ENCODE peak calls at places on chromosome 3, in seven cellular contexts. I is AG10803, H is MM.1S, L is A673, W is thoracic aorta, V is lower leg skin, S is transverse colon. Q is an unnamed sample.

GRCh38 chr3:188522115-188522514 is 368.2 kb downstream of the LPP start:
- DNase-seq in I (no peak), S (no peak), L (no peak), W (no peak), H (no peak), V (no peak), Q (no peak)

GRCh38 chr3:49998326-49998725 is 58.4 kb downstream of the RBM6 start:
- DNase-seq in W (no peak), S (no peak), I (peak), H (no peak), V (no peak), L (peak), Q (peak)

GRCh38 chr3:141231923-141232861 is 567 bp downstream of the PXYLP1 start:
- DNase-seq in H (peak), W (no peak), L (peak), V (no peak), S (peak), I (no peak), Q (no peak)

GRCh38 chr3:98814799-98815450 is 51.8 kb downstream of the ST3GAL6 start:
- DNase-seq in I (peak), W (no peak), L (no peak), H (no peak), S (no peak), V (no peak), Q (peak)

GRCh38 chr3:97952280-97952679 is 20.0 kb downstream of the RIOX2 start:
- DNase-seq in H (no peak), W (no peak), S (peak), V (peak), L (no peak), I (peak), Q (peak)

GRCh38 chr3:188584958-188585689 is 431.2 kb downstream of the LPP start:
- DNase-seq in V (no peak), H (no peak), I (no peak), W (no peak), S (no peak), L (peak), Q (peak)

GRCh38 chr3:33119891-33120290 is 6.1 kb downstream of the CRTAP start:
- DNase-seq in L (no peak), I (no peak), V (no peak), W (no peak), H (no peak), S (no peak), Q (no peak)

GRCh38 chr3:55485208-55485791 is 1.8 kb downstream of the WNT5A start:
- DNase-seq in V (no peak), W (no peak), L (peak), S (peak), H (peak), I (peak), Q (peak)

GRCh38 chr3:110550511-110550910 is 521.1 kb upstream of the NECTIN3 start:
- DNase-seq in H (no peak), S (no peak), V (no peak), L (no peak), W (no peak), I (no peak), Q (no peak)

GRCh38 chr3:37216597-37217097 is 42.3 kb upstream of the LRRFIP2 start:
- DNase-seq in W (no peak), S (no peak), I (no peak), L (no peak), V (no peak), H (no peak), Q (no peak)

GRCh38 chr3:58260261-58260731 is 22.7 kb downstream of the ABHD6 start:
- DNase-seq in S (no peak), L (no peak), V (no peak), H (no peak), I (peak), W (no peak), Q (peak)

GRCh38 chr3:114454592-114455251 is 160.9 kb downstream of the TIGIT start:
- DNase-seq in L (peak), H (no peak), I (peak), V (no peak), W (no peak), S (no peak), Q (peak)

GRCh38 chr3:112817271-112817670 is 29.4 kb downstream of the CD200R1L start:
- DNase-seq in V (no peak), L (no peak), S (no peak), W (no peak), H (no peak), I (peak), Q (no peak)

GRCh38 chr3:181941250-181941649 is 229.5 kb downstream of the SOX2 start:
- DNase-seq in S (no peak), H (peak), V (no peak), W (no peak), I (no peak), L (peak), Q (no peak)

GRCh38 chr3:19216669-19217337 is 68.5 kb downstream of the KCNH8 start:
- DNase-seq in W (no peak), H (no peak), L (no peak), V (no peak), S (peak), I (no peak), Q (no peak)

GRCh38 chr3:169811606-169812123 is 1.0 kb upstream of the LRRIQ4 start:
- DNase-seq in L (peak), W (no peak), I (peak), H (no peak), V (no peak), S (no peak), Q (peak)

GRCh38 chr3:105752791-105753415 is 115.9 kb downstream of the CBLB start:
- DNase-seq in I (no peak), L (no peak), V (no peak), S (peak), W (no peak), H (peak), Q (peak)

GRCh38 chr3:65230251-65231140 is 542.7 kb upstream of the ADAMTS9 start:
- DNase-seq in S (no peak), I (no peak), W (no peak), H (no peak), L (no peak), V (no peak), Q (peak)

DNA sequence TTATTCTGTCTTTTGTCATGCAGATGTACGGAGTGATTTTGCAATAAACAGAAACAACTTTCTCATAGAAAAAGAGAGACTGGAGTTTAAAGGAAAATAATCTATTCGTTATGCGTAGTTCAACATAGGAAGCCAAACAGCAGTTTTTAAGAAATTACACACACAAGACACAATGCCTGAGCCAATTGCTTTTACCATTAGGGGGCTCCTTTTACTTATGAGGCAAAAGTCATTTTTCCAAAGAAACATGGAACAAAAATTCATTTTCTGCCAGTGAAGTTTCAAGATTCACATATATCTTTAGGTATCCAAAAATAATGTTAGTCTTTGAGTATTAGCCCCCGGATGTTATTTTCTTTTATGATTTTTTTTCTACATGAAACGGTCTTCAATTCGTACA is 10.7 kb downstream of the CNTN6 start:
- DNase-seq in L (peak), I (no peak), V (no peak), H (no peak), W (no peak), S (no peak), Q (no peak)
- TF ChIP-seq CTCF in L (peak), I (peak), V (no peak), H (no peak), W (no peak), S (no peak), Q (peak)

DNA sequence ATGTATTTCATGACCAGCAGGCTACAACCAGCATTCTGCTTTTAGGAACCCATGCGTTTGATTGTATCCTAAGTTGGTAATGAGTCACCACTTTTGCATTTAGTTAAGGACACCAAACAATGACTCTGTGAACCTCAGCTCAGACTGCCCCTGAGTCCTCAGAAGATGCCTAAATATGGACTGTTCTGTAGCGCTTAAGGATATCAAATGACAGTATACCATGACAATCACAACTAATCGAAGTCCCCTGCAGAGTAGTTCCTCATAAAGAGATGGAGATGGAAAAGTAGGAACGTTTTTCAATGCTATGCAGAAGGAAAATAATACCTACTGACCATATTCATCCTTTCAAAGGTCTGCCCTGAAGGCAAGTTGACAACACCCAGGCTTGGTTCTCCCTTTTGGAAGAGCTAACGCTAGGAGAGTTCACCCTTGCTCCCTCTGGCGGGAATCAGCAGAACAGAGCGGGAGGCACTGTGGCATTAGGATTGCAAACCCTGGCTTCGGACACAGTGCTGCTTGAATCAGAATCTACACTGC is 508.6 kb downstream of the FHIT start:
- DNase-seq in W (no peak), I (peak), L (no peak), S (no peak), H (no peak), V (no peak), Q (no peak)
- H3K4me3 ChIP-seq in W (no peak), I (no peak), L (no peak), S (no peak), H (no peak), V (no peak), Q (no peak)

GRCh38 chr3:140205598-140205997 is 270.6 kb downstream of the CLSTN2 start:
- DNase-seq in H (no peak), S (no peak), I (no peak), W (no peak), L (no peak), V (no peak), Q (no peak)

GRCh38 chr3:140207541-140207940 is 272.6 kb downstream of the CLSTN2 start:
- DNase-seq in W (no peak), S (no peak), V (no peak), I (no peak), L (no peak), H (no peak), Q (no peak)

GRCh38 chr3:140203510-140203909 is 268.5 kb downstream of the CLSTN2 start:
- DNase-seq in V (no peak), L (no peak), H (no peak), W (no peak), I (no peak), S (no peak), Q (no peak)

GRCh38 chr3:140204271-140204984 is 269.4 kb downstream of the CLSTN2 start:
- DNase-seq in L (no peak), V (no peak), W (no peak), H (no peak), I (no peak), S (no peak), Q (no peak)

DNA sequence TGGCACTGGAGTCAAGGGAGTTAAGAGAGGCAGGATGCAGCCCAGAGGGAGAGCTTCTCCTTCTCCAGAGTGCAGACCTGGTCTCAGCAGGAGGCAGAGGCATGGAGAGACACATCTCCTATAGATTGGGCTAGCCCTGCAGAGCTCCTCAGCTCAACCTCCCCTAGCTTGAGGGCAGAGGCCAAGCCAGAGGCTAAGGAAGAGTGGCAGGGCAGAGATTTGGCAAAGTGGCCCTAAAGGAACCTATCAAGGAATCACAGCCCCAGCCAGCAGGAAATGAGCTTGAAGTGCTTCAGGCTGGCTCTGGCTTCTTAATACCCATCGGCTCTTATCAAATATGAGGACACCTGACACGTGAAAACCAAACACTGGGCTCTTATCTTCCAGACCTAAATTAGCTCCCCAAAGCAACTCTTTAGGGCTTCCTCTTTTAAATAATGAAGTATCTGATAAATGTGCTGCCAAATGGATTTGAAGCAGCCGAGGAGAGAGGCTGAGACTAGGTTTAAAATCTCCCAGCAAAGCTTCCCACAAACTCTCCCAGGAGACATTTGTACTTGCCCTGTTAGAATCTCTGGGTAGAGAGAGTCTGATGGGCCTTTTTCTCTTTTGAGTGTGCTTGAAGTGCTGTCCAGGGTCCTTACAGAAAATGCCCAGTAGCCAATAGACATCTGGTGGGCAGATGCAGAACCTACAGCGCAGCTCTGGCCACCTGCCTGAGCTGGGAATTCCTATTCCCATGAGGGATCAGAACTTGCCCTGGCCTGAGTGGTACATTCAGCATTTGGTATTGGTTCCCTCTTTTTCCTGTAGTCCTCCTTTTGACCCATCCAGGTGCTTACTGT is 271.4 kb downstream of the CLSTN2 start:
- DNase-seq in W (no peak), S (no peak), H (no peak), V (no peak), I (peak), L (peak), Q (peak)
- TF ChIP-seq CTCF in W (no peak), S (no peak), H (no peak), V (no peak), I (no peak), L (peak), Q (peak)

GRCh38 chr3:133925960-133926735 is 30.5 kb upstream of the RAB6B start:
- DNase-seq in V (no peak), W (no peak), L (no peak), H (no peak), S (no peak), I (no peak), Q (no peak)

GRCh38 chr3:133928903-133929607 is 33.4 kb upstream of the RAB6B start:
- DNase-seq in V (no peak), S (no peak), I (no peak), W (no peak), L (no peak), H (no peak), Q (no peak)

GRCh38 chr3:133928136-133928893 is 32.6 kb upstream of the RAB6B start:
- DNase-seq in I (no peak), L (no peak), W (no peak), V (no peak), S (no peak), H (no peak), Q (no peak)

GRCh38 chr3:133927543-133928066 is 31.9 kb upstream of the RAB6B start:
- DNase-seq in L (peak), V (no peak), W (no peak), S (peak), H (peak), I (peak), Q (peak)

GRCh38 chr3:133926736-133927542 is 31.3 kb upstream of the RAB6B start:
- DNase-seq in I (no peak), W (no peak), L (peak), V (no peak), S (no peak), H (no peak), Q (no peak)
- H3K4me3 ChIP-seq in I (peak), W (peak), L (peak), V (peak), S (peak), H (peak), Q (peak)

GRCh38 chr3:194424373-194424772 is 25.3 kb upstream of the GP5 start:
- DNase-seq in I (no peak), V (no peak), S (no peak), H (no peak), L (no peak), W (no peak), Q (no peak)
- TF ChIP-seq CTCF in I (no peak), V (no peak), S (no peak), H (no peak), L (no peak), W (no peak), Q (no peak)

GRCh38 chr3:128014548-128014947 is 37.7 kb upstream of the SEC61A1 start:
- DNase-seq in I (no peak), W (no peak), L (no peak), S (no peak), H (no peak), V (no peak), Q (no peak)
- H3K4me3 ChIP-seq in I (no peak), W (no peak), L (no peak), S (no peak), H (no peak), V (no peak), Q (no peak)

DNA sequence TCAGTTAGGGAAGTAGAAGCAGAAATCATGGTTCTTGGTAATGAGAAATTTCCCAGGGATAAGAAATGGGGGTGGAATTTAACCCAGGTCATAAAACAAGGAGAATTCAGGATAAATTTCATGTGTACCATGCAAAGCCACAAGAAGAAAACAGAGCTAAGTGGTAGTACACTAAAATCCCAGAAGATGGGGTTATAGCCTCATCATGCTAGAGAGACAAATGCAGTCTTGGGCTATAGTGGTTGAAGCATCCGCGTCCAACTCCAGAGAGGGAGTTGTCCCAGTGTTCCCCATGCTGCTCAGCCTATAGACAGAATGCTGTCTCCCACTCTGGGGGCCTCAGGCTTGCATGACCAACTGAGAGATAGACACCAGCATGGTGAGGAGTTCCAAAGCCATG is 36.2 kb upstream of the CLRN1 start:
- DNase-seq in V (no peak), H (no peak), L (peak), S (no peak), I (peak), W (no peak), Q (peak)
- TF ChIP-seq CTCF in V (no peak), H (no peak), L (peak), S (no peak), I (peak), W (no peak), Q (peak)

DNA sequence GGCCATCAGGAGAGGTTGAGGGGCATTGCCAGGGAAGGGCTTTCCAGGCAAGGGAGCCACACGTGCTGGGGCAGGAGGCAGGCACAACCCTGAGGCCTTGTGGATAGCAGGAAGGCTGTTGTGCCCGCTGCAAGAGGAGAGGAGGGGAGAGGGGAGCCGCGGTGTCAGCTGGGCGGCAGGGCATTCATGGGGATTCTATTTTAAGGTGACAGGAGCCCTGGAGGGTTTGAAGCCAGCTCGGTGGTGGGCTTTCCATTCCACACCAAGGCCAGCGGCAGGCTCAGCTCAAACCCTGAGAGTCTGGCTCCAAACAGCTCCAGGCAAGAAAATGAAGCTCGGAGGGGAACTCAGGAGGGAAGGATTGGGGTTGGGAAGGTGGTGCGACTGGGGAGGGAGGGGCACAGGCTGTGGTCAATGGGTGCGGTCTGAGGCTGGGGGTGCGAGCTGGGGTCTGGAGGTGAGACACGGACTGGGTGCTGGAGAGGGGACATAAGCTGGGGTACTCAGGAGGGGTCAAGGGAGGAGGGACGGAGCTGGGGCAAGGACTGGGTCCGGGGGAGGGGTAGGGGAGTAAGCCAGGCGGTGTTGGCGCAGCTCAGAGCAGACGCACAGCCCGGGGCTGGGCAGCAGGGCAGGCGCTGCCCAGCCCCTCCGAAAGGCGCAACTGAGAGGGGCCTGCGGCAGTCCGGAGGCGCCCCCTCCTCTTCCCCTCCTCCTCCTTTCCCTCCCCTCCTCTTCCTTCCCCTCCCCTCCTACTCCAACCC is 43.4 kb downstream of the TPRA1 start:
- DNase-seq in V (no peak), I (no peak), S (peak), H (no peak), L (no peak), W (no peak), Q (no peak)
- H3K4me3 ChIP-seq in V (no peak), I (peak), S (peak), H (peak), L (peak), W (peak), Q (peak)